ENCODE peak calls at places on chromosome 4, in four cellular contexts. S is IMR-90, U is neuronal stem cell, L is mesendoderm. M is an unnamed sample.

GRCh38 chr4:84496356-84497219 is 2.5 kb downstream of the NKX6-1 start:
- DNase-seq in S (no peak), L (peak), U (no peak), M (peak)

GRCh38 chr4:124121511-124121934 is 591.0 kb downstream of the ANKRD50 start:
- DNase-seq in L (no peak), U (no peak), S (peak), M (no peak)

GRCh38 chr4:150598906-150599305 is 17.0 kb downstream of the MAB21L2 start:
- DNase-seq in U (no peak), S (no peak), L (no peak), M (no peak)

GRCh38 chr4:100823066-100823992 is 305.5 kb upstream of the EMCN start:
- DNase-seq in S (no peak), U (no peak), L (no peak), M (no peak)

GRCh38 chr4:176549161-176549865 is 229.5 kb downstream of the SPCS3 start:
- DNase-seq in L (no peak), S (peak), U (no peak), M (no peak)

GRCh38 chr4:165095291-165095690 is 17.4 kb downstream of the TMEM192 start:
- DNase-seq in S (no peak), U (no peak), L (peak), M (no peak)

GRCh38 chr4:88938138-88938537 is 118.8 kb downstream of the FAM13A start:
- DNase-seq in U (no peak), S (peak), L (peak), M (no peak)

GRCh38 chr4:90542216-90542615 is 415.0 kb downstream of the CCSER1 start:
- DNase-seq in S (no peak), U (no peak), L (no peak), M (no peak)

GRCh38 chr4:156137971-156138581 is 184.4 kb upstream of the CTSO start:
- DNase-seq in S (no peak), L (peak), U (peak), M (no peak)

GRCh38 chr4:36285784-36286480 is 4.5 kb downstream of the DTHD1 start:
- DNase-seq in S (no peak), L (no peak), U (no peak), M (no peak)

GRCh38 chr4:67051000-67051789 is 494.1 kb downstream of the CENPC start:
- DNase-seq in L (no peak), S (no peak), U (no peak), M (no peak)

GRCh38 chr4:42501624-42502401 is 104.5 kb downstream of the SHISA3 start:
- DNase-seq in S (no peak), U (peak), L (peak), M (no peak)

GRCh38 chr4:139454111-139454600 is at the start of gene RAB33B:
- DNase-seq in U (no peak), L (no peak), S (peak), M (no peak)
- H3K27ac ChIP-seq in U (peak), L (peak), S (peak), M (peak)

GRCh38 chr4:166432125-166432524 is 559.1 kb downstream of the TLL1 start:
- DNase-seq in L (no peak), U (no peak), S (no peak), M (no peak)

GRCh38 chr4:166435449-166435848 is 562.4 kb downstream of the TLL1 start:
- DNase-seq in U (no peak), L (no peak), S (peak), M (no peak)

GRCh38 chr4:166432842-166433241 is 559.8 kb downstream of the TLL1 start:
- DNase-seq in L (no peak), U (no peak), S (no peak), M (no peak)
- H3K23ac ChIP-seq in L (no peak), U (no peak), S (no peak), M (no peak)

GRCh38 chr4:127780598-127780997 is 1.5 kb upstream of the HSPA4L start:
- DNase-seq in S (no peak), U (no peak), L (no peak), M (no peak)

GRCh38 chr4:127782275-127783025 is at the start of gene HSPA4L:
- DNase-seq in L (peak), S (peak), U (peak), M (no peak)

GRCh38 chr4:127783026-127783769 is 1.1 kb downstream of the HSPA4L start:
- DNase-seq in U (peak), S (peak), L (peak), M (peak)

GRCh38 chr4:127781303-127782024 is 658 bp upstream of the HSPA4L start:
- DNase-seq in S (peak), U (peak), L (no peak), M (no peak)

GRCh38 chr4:127782025-127782274 is 172 bp upstream of the HSPA4L start:
- DNase-seq in U (peak), S (peak), L (peak), M (peak)
- H3K27ac ChIP-seq in U (no peak), S (peak), L (no peak), M (no peak)

DNA sequence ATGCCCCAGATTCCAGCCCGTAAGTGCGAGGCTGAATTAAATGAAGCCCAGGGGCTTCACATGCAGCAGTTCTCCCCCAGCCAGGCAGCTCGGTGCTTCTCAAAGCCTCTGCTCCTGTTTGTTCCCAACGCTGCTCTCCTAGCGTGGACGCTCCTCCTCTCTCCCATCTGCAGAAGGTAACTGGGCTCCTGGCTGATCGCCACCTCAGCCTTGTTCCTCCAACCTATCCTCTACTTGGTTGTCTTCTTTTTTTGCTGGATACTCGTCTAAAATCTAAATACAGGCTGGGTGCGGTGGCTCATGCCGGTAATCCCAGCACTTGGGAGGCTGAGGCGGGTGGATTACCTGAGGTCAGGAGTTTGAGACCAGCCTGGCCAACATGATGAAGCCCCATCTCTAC is 70.3 kb downstream of the NSUN7 start:
- DNase-seq in S (no peak), U (no peak), L (no peak), M (peak)
- H3K23ac ChIP-seq in S (no peak), U (no peak), L (no peak), M (no peak)

GRCh38 chr4:75733369-75733768 is 9.0 kb downstream of the USO1 start:
- DNase-seq in U (no peak), L (no peak), S (peak), M (no peak)
- H3K27ac ChIP-seq in U (no peak), L (no peak), S (no peak), M (no peak)

GRCh38 chr4:781493-782216 is 44.3 kb downstream of the CPLX1 start:
- DNase-seq in L (peak), U (peak), S (peak), M (peak)

GRCh38 chr4:779555-779954 is 46.4 kb downstream of the CPLX1 start:
- DNase-seq in U (no peak), L (no peak), S (no peak), M (no peak)

GRCh38 chr4:777520-778262 is 48.2 kb downstream of the CPLX1 start:
- DNase-seq in L (no peak), S (no peak), U (no peak), M (no peak)

GRCh38 chr4:783133-783541 is 42.8 kb downstream of the CPLX1 start:
- DNase-seq in U (no peak), L (no peak), S (no peak), M (no peak)

DNA sequence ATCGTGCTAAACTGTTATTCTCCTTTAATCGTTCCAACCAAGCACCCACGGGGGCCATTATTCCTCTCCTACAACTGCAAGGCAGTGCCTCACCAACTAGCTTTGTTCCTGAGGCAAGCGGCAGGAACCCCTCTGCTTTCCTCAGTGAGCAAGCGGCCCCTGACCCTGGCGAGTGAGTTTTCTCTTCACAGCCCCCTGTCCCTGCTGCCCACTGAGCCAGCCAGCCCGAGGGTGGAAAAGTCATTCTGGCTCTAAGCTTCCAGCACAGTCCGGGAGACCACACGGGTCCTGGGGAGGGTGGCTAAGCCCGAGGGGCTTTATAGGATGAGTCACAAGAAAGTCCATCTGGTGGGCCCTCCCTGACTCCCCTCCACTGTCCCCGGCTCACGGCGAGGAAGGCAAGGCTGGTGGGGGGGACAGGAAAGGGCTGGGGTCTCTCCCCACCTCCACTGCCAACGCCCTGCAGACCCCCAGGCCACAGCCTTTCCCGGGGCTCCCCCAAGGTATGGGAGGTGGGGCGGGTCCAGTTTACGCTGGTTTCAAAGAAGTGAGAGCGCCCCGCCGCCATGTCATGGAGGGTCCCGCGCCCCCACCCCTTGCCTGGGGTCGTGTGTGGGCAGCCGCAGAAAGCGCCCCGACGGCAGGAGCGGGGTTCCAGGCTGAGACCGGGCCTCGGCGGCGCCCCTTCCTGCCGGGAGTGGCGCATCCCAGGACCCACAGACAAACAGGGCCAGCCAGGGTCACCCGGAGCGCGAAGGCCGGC is 45.0 kb downstream of the CPLX1 start:
- DNase-seq in S (peak), L (no peak), U (no peak), M (no peak)
- H3K23ac ChIP-seq in S (peak), L (peak), U (peak), M (no peak)

DNA sequence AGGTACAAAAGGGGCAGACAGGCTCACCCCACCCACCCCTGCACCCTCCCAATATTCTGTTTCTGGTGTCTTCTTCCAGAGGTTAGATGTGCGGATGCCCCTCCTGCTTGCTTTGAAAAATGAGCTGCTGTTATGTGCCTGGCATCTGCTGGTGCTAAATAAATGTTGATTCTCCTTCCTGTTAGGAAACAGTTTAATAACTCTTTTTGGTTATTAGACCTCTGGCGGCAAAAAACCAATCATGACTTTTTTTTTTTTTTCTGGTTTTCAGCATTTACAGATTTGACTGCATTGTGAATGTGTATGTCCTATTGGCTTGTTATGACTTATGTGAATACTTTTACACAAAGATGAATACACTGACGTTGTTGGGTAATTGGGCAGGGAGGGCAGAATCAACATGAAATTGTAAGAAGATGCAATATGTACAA is 13.6 kb upstream of the TMEM156 start:
- DNase-seq in U (no peak), S (peak), L (no peak), M (no peak)
- H3K27ac ChIP-seq in U (no peak), S (peak), L (no peak), M (no peak)

GRCh38 chr4:183971938-183972490 is 66.9 kb downstream of the STOX2 start:
- DNase-seq in U (no peak), L (no peak), S (no peak), M (no peak)
- H3K23ac ChIP-seq in U (no peak), L (no peak), S (no peak), M (no peak)

GRCh38 chr4:83012631-83013419 is 2.2 kb upstream of the LIN54 start:
- DNase-seq in S (peak), L (peak), U (peak), M (peak)

GRCh38 chr4:83011779-83012630 is 1.4 kb upstream of the LIN54 start:
- DNase-seq in L (peak), S (peak), U (no peak), M (peak)

GRCh38 chr4:83010522-83011318 is at the start of gene LIN54:
- DNase-seq in L (peak), S (peak), U (peak), M (peak)

GRCh38 chr4:83010111-83010521 is 507 bp downstream of the LIN54 start:
- DNase-seq in U (no peak), S (peak), L (peak), M (no peak)

DNA sequence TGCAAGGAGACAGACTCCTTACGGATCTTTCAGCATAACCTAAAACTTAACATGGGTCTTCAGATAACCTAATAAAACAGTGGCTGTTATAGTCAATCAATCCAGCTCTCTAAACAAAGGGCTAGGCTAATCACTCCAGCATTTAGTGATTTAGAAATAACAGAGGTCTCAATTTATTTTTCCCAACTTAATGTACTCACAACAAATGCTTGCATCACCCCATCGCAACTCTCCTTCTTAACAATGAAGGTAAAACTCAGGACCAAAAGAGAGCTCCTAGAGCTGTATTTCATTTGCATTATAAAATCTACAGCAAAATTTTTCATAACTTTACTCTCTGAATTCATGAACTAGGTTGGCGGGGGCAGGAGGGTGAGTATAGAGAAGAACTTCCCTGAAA is 1.1 kb downstream of the LIN54 start:
- DNase-seq in L (peak), U (no peak), S (peak), M (no peak)
- H3K27ac ChIP-seq in L (no peak), U (no peak), S (no peak), M (no peak)

GRCh38 chr4:5711479-5712184 is 631 bp downstream of the EVC start:
- DNase-seq in L (peak), S (peak), U (no peak), M (peak)

GRCh38 chr4:5710962-5711478 is at the start of gene EVC:
- DNase-seq in U (peak), L (peak), S (peak), M (peak)

GRCh38 chr4:5712931-5713330 is 1.9 kb downstream of the EVC start:
- DNase-seq in L (no peak), S (no peak), U (no peak), M (no peak)

GRCh38 chr4:5713861-5714260 is 2.9 kb downstream of the EVC start:
- DNase-seq in S (no peak), L (no peak), U (no peak), M (no peak)

GRCh38 chr4:5712517-5712916 is 1.5 kb downstream of the EVC start:
- DNase-seq in L (no peak), U (no peak), S (peak), M (no peak)
- H3K23ac ChIP-seq in L (no peak), U (no peak), S (peak), M (no peak)